ENCODE peak calls at places on chromosomes 3 and 15, in six cellular contexts. G, W, R, C, Y and X are unnamed samples.

GRCh38 chr3:53796161-53796560 is 50.1 kb downstream of the CHDH start:
- DNase-seq in W (peak), C (no peak), R (no peak), G (no peak), Y (no peak), X (no peak)

GRCh38 chr3:178833696-178834095 is 237.9 kb downstream of the ZMAT3 start:
- DNase-seq in G (no peak), C (no peak), W (no peak), R (no peak), Y (no peak), X (no peak)

GRCh38 chr3:183268361-183268760 is 15.3 kb downstream of the B3GNT5 start:
- DNase-seq in Y (no peak), G (no peak), W (no peak), C (no peak), R (no peak), X (no peak)

GRCh38 chr3:13011369-13012227 is 61.6 kb downstream of the IQSEC1 start:
- DNase-seq in Y (no peak), C (no peak), W (no peak), R (no peak), G (no peak), X (no peak)

GRCh38 chr3:152460936-152461335 is 192.2 kb downstream of the MBNL1 start:
- DNase-seq in W (no peak), G (no peak), Y (no peak), R (no peak), C (peak), X (no peak)

GRCh38 chr3:8769088-8769822 is at the start of gene OXTR:
- DNase-seq in C (peak), Y (peak), G (peak), W (peak), R (peak), X (peak)

GRCh38 chr15:63891079-63891762 is 57.5 kb upstream of the HERC1 start:
- DNase-seq in W (peak), G (peak), C (peak), Y (peak), R (peak), X (peak)

GRCh38 chr15:36961956-36962355 is 138.4 kb downstream of the MEIS2 start:
- DNase-seq in C (no peak), R (no peak), G (no peak), Y (peak), W (no peak), X (no peak)

GRCh38 chr15:66981746-66982145 is 83.7 kb upstream of the SMAD3 start:
- DNase-seq in C (no peak), G (no peak), W (no peak), R (no peak), Y (no peak), X (no peak)

GRCh38 chr3:128517648-128518047 is 24.6 kb upstream of the GATA2 start:
- DNase-seq in G (no peak), C (no peak), W (no peak), Y (no peak), R (no peak), X (no peak)

GRCh38 chr15:33547876-33548275 is 237.1 kb downstream of the RYR3 start:
- DNase-seq in R (peak), G (no peak), W (no peak), Y (peak), C (peak), X (peak)

GRCh38 chr3:119731545-119732343 is 28.9 kb downstream of the CFAP91 start:
- DNase-seq in W (no peak), R (no peak), Y (peak), C (peak), G (no peak), X (peak)

GRCh38 chr3:65005481-65005880 is 317.7 kb upstream of the ADAMTS9 start:
- DNase-seq in C (no peak), W (no peak), G (no peak), R (no peak), Y (peak), X (peak)

GRCh38 chr15:86645861-86646393 is 566.3 kb downstream of the AGBL1 start:
- DNase-seq in R (no peak), Y (no peak), C (peak), W (no peak), G (no peak), X (no peak)

GRCh38 chr3:59555593-59556315 is 505.9 kb upstream of the CFAP20DC start:
- DNase-seq in R (no peak), Y (peak), W (no peak), G (no peak), C (peak), X (peak)

GRCh38 chr3:128864351-128864811 is 15.0 kb upstream of the ACAD9 start:
- DNase-seq in G (no peak), C (no peak), R (no peak), W (no peak), Y (peak), X (no peak)

GRCh38 chr3:21477896-21478295 is 273.1 kb downstream of the ZNF385D start:
- DNase-seq in R (no peak), W (no peak), C (no peak), Y (no peak), G (no peak), X (peak)

GRCh38 chr3:117719316-117719926 is 1009.8 kb downstream of the TUSC7 start:
- DNase-seq in G (no peak), Y (peak), W (no peak), R (no peak), C (peak), X (peak)

GRCh38 chr3:152309535-152310317 is 41.0 kb downstream of the MBNL1 start:
- DNase-seq in R (no peak), G (no peak), C (peak), W (no peak), Y (peak), X (peak)

GRCh38 chr3:187736418-187736871 is 8.8 kb downstream of the BCL6 start:
- DNase-seq in W (no peak), R (peak), G (no peak), Y (peak), C (peak), X (peak)

GRCh38 chr3:35120026-35120425 is 519.3 kb upstream of the ARPP21 start:
- DNase-seq in R (no peak), Y (no peak), C (no peak), G (no peak), W (no peak), X (no peak)

GRCh38 chr15:58420579-58421043 is 11.2 kb upstream of the LIPC start:
- DNase-seq in Y (no peak), R (no peak), C (no peak), G (no peak), W (no peak), X (no peak)